ENCODE peak calls at places on chromosomes 12 and 14, in eight cellular contexts. P is fibroblast of lung; W is CD4-positive, alpha-beta T cell; S is thoracic aorta; C is uterus; O is left ventricle myocardium inferior; T is transverse colon; L is heart right ventricle. B is an unnamed sample.

GRCh38 chr12:94150483-94151225 is 2.3 kb downstream of the PLXNC1 start:
- DNase-seq in P (no peak), W (peak; percentile 46), S (no peak), C (peak; percentile 29), O (no peak), T (peak; percentile 43), L (peak; percentile 22), B (no peak)

GRCh38 chr12:113373440-113373839 is 15.1 kb downstream of the PLBD2 start:
- DNase-seq in P (no peak), W (no peak), S (no peak), C (no peak), O (no peak), T (no peak), L (no peak), B (no peak)

GRCh38 chr14:89473979-89474378 is 56.9 kb upstream of the FOXN3 start:
- DNase-seq in P (peak; percentile 50), W (no peak), S (no peak), C (no peak), O (no peak), T (no peak), L (no peak), B (no peak)

GRCh38 chr14:37992489-37992888 is 215.2 kb upstream of the SSTR1 start:
- DNase-seq in P (no peak), W (no peak), S (no peak), C (no peak), O (no peak), T (no peak), L (no peak), B (peak; percentile 33)

GRCh38 chr14:63524537-63525155 is 18.5 kb downstream of the PPP2R5E start:
- DNase-seq in P (no peak), W (no peak), S (no peak), C (no peak), O (no peak), T (peak; percentile 80), L (no peak), B (no peak)

GRCh38 chr14:101126376-101127130 is 223.0 kb upstream of the RTL1 start:
- DNase-seq in P (no peak), W (no peak), S (no peak), C (no peak), O (no peak), T (no peak), L (no peak), B (no peak)

GRCh38 chr12:85823436-85824179 is 12.6 kb downstream of the RASSF9 start:
- DNase-seq in P (peak; percentile 35), W (no peak), S (no peak), C (no peak), O (no peak), T (no peak), L (no peak), B (no peak)

GRCh38 chr14:89428556-89429196 is 11.6 kb upstream of the FOXN3 start:
- DNase-seq in P (peak; percentile 31), W (no peak), S (no peak), C (peak; percentile 27), O (no peak), T (no peak), L (no peak), B (peak; percentile 65)

GRCh38 chr12:56188786-56189335 is 422 bp downstream of the SMARCC2 start:
- DNase-seq in P (no peak), W (no peak), S (no peak), C (no peak), O (no peak), T (no peak), L (no peak), B (peak; percentile 55)

GRCh38 chr14:75980856-75981255 is 939 bp downstream of the TGFB3 start:
- DNase-seq in P (peak; percentile 36), W (no peak), S (no peak), C (peak; percentile 38), O (no peak), T (no peak), L (no peak), B (no peak)

GRCh38 chr14:75979641-75980422 is 2.0 kb downstream of the TGFB3 start:
- DNase-seq in P (no peak), W (no peak), S (no peak), C (peak; percentile 58), O (no peak), T (peak; percentile 16), L (peak; percentile 27), B (no peak)

GRCh38 chr14:75977544-75977943 is 4.3 kb downstream of the TGFB3 start:
- DNase-seq in P (no peak), W (no peak), S (no peak), C (no peak), O (no peak), T (no peak), L (no peak), B (no peak)

GRCh38 chr14:75978249-75978731 is 3.5 kb downstream of the TGFB3 start:
- DNase-seq in P (no peak), W (no peak), S (no peak), C (peak; percentile 30), O (no peak), T (peak; percentile 19), L (no peak), B (no peak)

DNA sequence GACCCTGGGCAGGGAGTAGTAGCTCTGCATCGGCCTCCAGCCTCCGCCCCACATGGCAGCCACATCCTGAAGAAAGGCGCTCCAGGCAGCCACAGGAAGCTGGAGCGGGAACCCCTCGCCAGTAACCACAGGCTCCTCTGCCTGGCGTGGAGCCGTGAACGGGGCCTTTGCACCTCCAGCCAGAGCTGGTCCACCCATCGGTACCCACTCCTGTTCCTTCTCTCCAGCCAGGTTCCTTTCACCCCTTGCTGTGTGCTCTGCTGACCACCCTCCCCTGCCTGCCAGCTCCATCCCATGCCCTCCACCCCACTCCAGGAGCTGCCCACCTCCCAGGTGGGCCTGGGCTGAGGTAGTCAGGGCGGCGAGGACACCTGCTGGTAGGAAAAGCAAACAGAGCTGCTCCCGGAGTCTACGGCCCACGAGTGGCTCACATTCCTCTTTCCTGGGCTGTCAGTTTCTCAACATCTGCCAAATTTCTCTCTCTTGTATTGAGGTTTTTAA is 2.7 kb downstream of the TGFB3 start:
- DNase-seq in P (peak; percentile 57), W (no peak), S (no peak), C (peak; percentile 48), O (no peak), T (peak; percentile 23), L (peak; percentile 24), B (peak; percentile 57)
- TF ChIP-seq CTCF in P (peak; percentile 75), W (peak; percentile 19), S (peak; percentile 47), C (peak; percentile 62), O (peak; percentile 63), T (peak; percentile 43), L (peak; percentile 61), B (peak; percentile 85)

GRCh38 chr12:109291117-109291516 is 18.0 kb downstream of the FOXN4 start:
- DNase-seq in P (no peak), W (no peak), S (no peak), C (no peak), O (no peak), T (no peak), L (no peak), B (no peak)
- H3K27ac ChIP-seq in P (no peak overlapping the region), W (no peak overlapping the region), S (no peak overlapping the region), C (peak overlapping the region; percentile 33), O (peak overlapping the region; percentile 39), T (no peak overlapping the region), L (no peak overlapping the region), B (peak overlapping the region; percentile 81)

GRCh38 chr12:52949413-52950331 is 754 bp downstream of the KRT18 start:
- DNase-seq in P (peak; percentile 84), W (no peak), S (no peak), C (no peak), O (no peak), T (peak; percentile 85), L (no peak), B (no peak)
- TF ChIP-seq CTCF in P (no peak), W (no peak), S (no peak), C (no peak), O (no peak), T (no peak), L (no peak), B (no peak)

GRCh38 chr12:29726741-29727348 is 56.9 kb downstream of the TMTC1 start:
- DNase-seq in P (no peak), W (no peak), S (no peak), C (no peak), O (no peak), T (no peak), L (no peak), B (no peak)
- H3K27ac ChIP-seq in P (no peak overlapping the region), W (no peak overlapping the region), S (peak overlapping the region; percentile 83), C (peak overlapping the region; percentile 76), O (peak overlapping the region; percentile 83), T (no peak overlapping the region), L (peak overlapping the region; percentile 76), B (no peak overlapping the region)

GRCh38 chr12:57765003-57765697 is 1.7 kb downstream of the CYP27B1 start:
- DNase-seq in P (no peak), W (peak; percentile 66), S (no peak), C (no peak), O (peak; percentile 34), T (peak; percentile 64), L (peak; percentile 38), B (no peak)
- TF ChIP-seq CTCF in P (peak; percentile 24), W (peak; percentile 59), S (peak; percentile 22), C (no peak), O (peak; percentile 37), T (peak; percentile 11), L (no peak), B (no peak)

DNA sequence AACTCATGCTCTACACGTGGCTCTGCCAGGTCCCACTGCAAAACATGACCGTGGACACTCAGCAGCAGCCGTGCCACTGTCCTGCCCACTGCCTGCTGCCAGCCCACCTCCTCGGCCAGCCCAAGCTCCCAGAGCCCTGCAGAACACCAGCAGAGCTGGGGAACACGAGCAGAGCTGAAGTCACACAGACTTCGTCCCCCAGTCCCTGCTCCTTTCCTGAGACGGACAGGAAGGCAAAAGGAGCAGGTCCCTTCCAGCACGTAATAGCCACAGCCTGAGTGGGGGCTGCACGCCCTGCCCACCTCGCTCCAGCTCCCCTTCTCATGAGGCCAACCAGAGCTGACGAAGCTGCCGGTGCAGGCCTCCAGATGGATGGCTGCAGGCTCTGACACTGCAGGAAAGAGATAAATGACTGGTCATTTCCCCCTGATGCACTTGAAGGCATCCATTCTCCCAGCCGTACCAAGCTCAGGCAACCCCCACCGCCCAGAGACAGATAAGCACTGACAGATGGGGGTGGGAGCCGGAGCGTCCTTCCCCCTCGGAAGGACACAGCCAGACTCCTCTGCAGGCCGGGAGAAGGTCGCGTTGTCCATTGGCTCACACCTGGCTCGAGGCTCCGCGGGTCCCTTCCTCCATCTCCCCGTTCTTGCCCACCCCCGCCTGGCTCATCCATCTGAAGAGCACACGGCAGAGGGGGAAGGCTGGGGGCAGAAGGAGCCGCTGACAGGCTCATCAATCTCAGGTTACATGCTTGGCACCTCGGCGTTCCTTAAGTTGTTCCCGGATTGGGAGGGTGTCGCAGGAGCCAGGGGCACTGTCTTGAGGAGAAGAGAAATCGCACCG is 151.8 kb downstream of the DPF3 start:
- DNase-seq in P (no peak), W (no peak), S (no peak), C (no peak), O (no peak), T (no peak), L (no peak), B (peak; percentile 64)
- H3K27ac ChIP-seq in P (no peak overlapping the region), W (no peak overlapping the region), S (no peak overlapping the region), C (no peak overlapping the region), O (no peak overlapping the region), T (no peak overlapping the region), L (no peak overlapping the region), B (peak overlapping the region; percentile 48)

GRCh38 chr12:10982244-10982643 is 4.5 kb downstream of the TAS2R50 start:
- DNase-seq in P (no peak), W (no peak), S (no peak), C (no peak), O (no peak), T (no peak), L (no peak), B (no peak)
- TF ChIP-seq CTCF in P (no peak), W (no peak), S (no peak), C (no peak), O (no peak), T (no peak), L (no peak), B (no peak)

B was measured in WERI-Rb-1.